ENCODE peak calls at places on chromosomes 1 and 21, in six cellular contexts. W is neural progenitor cell, P is PC-3, Q is SK-N-SH, M is GM23248, D is HCT116. Y is an unnamed sample. For H3K27me3, the result is how much of the 10 kb centered on the place peaks cover.

GRCh38 chr1:231861541-231862481 is 235.2 kb downstream of the DISC1 start:
- DNase-seq in W (no peak), P (no peak), Q (no peak), M (peak), D (no peak), Y (no peak)

GRCh38 chr1:240701412-240701811 is 89.5 kb upstream of the GREM2 start:
- DNase-seq in W (no peak), P (peak), Q (no peak), M (peak), D (no peak), Y (no peak)

GRCh38 chr21:32915099-32915498 is 110.6 kb upstream of the OLIG2 start:
- DNase-seq in W (no peak), P (no peak), Q (no peak), M (no peak), D (no peak), Y (no peak)

GRCh38 chr1:229645296-229646050 is 19.4 kb downstream of the URB2 start:
- DNase-seq in W (no peak), P (no peak), Q (no peak), M (no peak), D (no peak), Y (no peak)

GRCh38 chr1:155911156-155912055 is at the start of gene RIT1:
- DNase-seq in W (peak), P (peak), Q (peak), M (peak), D (no peak), Y (peak)

GRCh38 chr1:32398401-32398800 is 4.2 kb upstream of the BSDC1 start:
- DNase-seq in W (no peak), P (no peak), Q (no peak), M (peak), D (no peak), Y (no peak)

GRCh38 chr1:158176399-158176798 is 4.3 kb upstream of the CD1D start:
- DNase-seq in W (no peak), P (no peak), Q (no peak), M (no peak), D (no peak), Y (no peak)

GRCh38 chr1:80656628-80657019 is 1144.1 kb upstream of the ADGRL2 start:
- DNase-seq in W (no peak), P (peak), Q (no peak), M (no peak), D (no peak), Y (no peak)

GRCh38 chr1:152461544-152461943 is 47.5 kb upstream of the CRNN start:
- DNase-seq in W (peak), P (peak), Q (peak), M (peak), D (peak), Y (peak)

GRCh38 chr1:206419250-206419649 is 51.0 kb upstream of the IKBKE start:
- DNase-seq in W (no peak), P (peak), Q (no peak), M (peak), D (no peak), Y (no peak)

GRCh38 chr1:51520700-51521248 is 1.7 kb upstream of the EPS15 start:
- DNase-seq in W (no peak), P (no peak), Q (no peak), M (peak), D (no peak), Y (no peak)

GRCh38 chr1:47507921-47508894 is 70.4 kb downstream of the FOXD2 start:
- DNase-seq in W (peak), P (peak), Q (peak), M (peak), D (no peak), Y (no peak)

GRCh38 chr1:212455406-212456165 is 22.9 kb downstream of the NENF start:
- DNase-seq in W (peak), P (peak), Q (peak), M (peak), D (peak), Y (peak)

GRCh38 chr1:37483785-37484184 is 9.4 kb downstream of the ZC3H12A start:
- DNase-seq in W (no peak), P (no peak), Q (no peak), M (no peak), D (no peak), Y (no peak)

GRCh38 chr1:36285450-36286101 is 20.6 kb upstream of the SH3D21 start:
- DNase-seq in W (peak), P (peak), Q (peak), M (peak), D (peak), Y (peak)

GRCh38 chr1:62643283-62643682 is 44.9 kb downstream of the DOCK7 start:
- DNase-seq in W (no peak), P (no peak), Q (no peak), M (peak), D (no peak), Y (no peak)

GRCh38 chr1:58968360-58968952 is 184.6 kb upstream of the JUN start:
- DNase-seq in W (no peak), P (no peak), Q (peak), M (peak), D (no peak), Y (peak)

GRCh38 chr1:185402930-185403329 is 85.9 kb upstream of the IVNS1ABP start:
- DNase-seq in W (peak), P (no peak), Q (no peak), M (no peak), D (no peak), Y (no peak)

GRCh38 chr1:58784758-58785423 is 1.0 kb upstream of the JUN start:
- DNase-seq in W (peak), P (peak), Q (peak), M (peak), D (peak), Y (peak)

GRCh38 chr1:247738315-247738714 is at the start of gene OR14K1:
- DNase-seq in W (no peak), P (no peak), Q (no peak), M (no peak), D (no peak), Y (no peak)

GRCh38 chr1:17438176-17438976 is 1.1 kb downstream of the RCC2 start:
- DNase-seq in W (peak), P (peak), Q (peak), M (peak), D (no peak), Y (peak)

GRCh38 chr1:208631516-208631915 is 387.3 kb upstream of the PLXNA2 start:
- DNase-seq in W (peak), P (no peak), Q (no peak), M (no peak), D (no peak), Y (no peak)

GRCh38 chr21:38756746-38757145 is 49.0 kb upstream of the ETS2 start:
- DNase-seq in W (no peak), P (peak), Q (no peak), M (peak), D (no peak), Y (no peak)

GRCh38 chr1:193549067-193549466 is 362.7 kb upstream of the B3GALT2 start:
- DNase-seq in W (no peak), P (no peak), Q (no peak), M (no peak), D (no peak), Y (no peak)

GRCh38 chr1:77476460-77476859 is 194.6 kb downstream of the AK5 start:
- DNase-seq in W (no peak), P (no peak), Q (no peak), M (no peak), D (no peak), Y (no peak)

GRCh38 chr21:22020221-22020620 is 1022.0 kb downstream of the NCAM2 start:
- DNase-seq in W (peak), P (no peak), Q (no peak), M (no peak), D (no peak), Y (no peak)

GRCh38 chr1:3651939-3652537 is at the start of gene TP73:
- DNase-seq in W (peak), P (peak), Q (peak), M (peak), D (peak), Y (peak)

GRCh38 chr1:3649342-3650247 is at the start of gene WRAP73:
- DNase-seq in W (peak), P (peak), Q (peak), M (peak), D (peak), Y (peak)

GRCh38 chr1:3652538-3653285 is 396 bp downstream of the TP73 start:
- DNase-seq in W (peak), P (no peak), Q (peak), M (no peak), D (peak), Y (no peak)

GRCh38 chr1:3651011-3651938 is 1.0 kb upstream of the TP73 start:
- DNase-seq in W (peak), P (no peak), Q (no peak), M (peak), D (no peak), Y (no peak)

GRCh38 chr1:3650248-3651010 is 526 bp upstream of the WRAP73 start:
- DNase-seq in W (no peak), P (no peak), Q (no peak), M (no peak), D (no peak), Y (no peak)
- H3K27me3 ChIP-seq in W (half or more), P (under half), Q (under half), M (under half), D (under half), Y (under half)

GRCh38 chr1:108830119-108831008 is 26.5 kb downstream of the AKNAD1 start:
- DNase-seq in W (no peak), P (peak), Q (peak), M (peak), D (peak), Y (no peak)

GRCh38 chr1:108831225-108831624 is 25.7 kb downstream of the AKNAD1 start:
- DNase-seq in W (no peak), P (peak), Q (no peak), M (peak), D (no peak), Y (no peak)

GRCh38 chr1:108826081-108826635 is 30.7 kb downstream of the AKNAD1 start:
- DNase-seq in W (no peak), P (no peak), Q (no peak), M (peak), D (no peak), Y (no peak)

GRCh38 chr1:108829498-108829916 is 27.4 kb downstream of the AKNAD1 start:
- DNase-seq in W (no peak), P (peak), Q (no peak), M (peak), D (no peak), Y (no peak)

GRCh38 chr1:108828074-108828961 is 28.6 kb downstream of the AKNAD1 start:
- DNase-seq in W (peak), P (peak), Q (peak), M (peak), D (peak), Y (peak)
- TF ChIP-seq EZH2phosphoT487 in W (no peak), P (no peak), Q (no peak), M (peak), D (no peak), Y (no peak)

GRCh38 chr1:3963554-3963953 is 63.5 kb upstream of the C1orf174 start:
- DNase-seq in W (no peak), P (no peak), Q (no peak), M (no peak), D (no peak), Y (no peak)

GRCh38 chr1:3956527-3957170 is 56.6 kb upstream of the C1orf174 start:
- DNase-seq in W (no peak), P (peak), Q (no peak), M (no peak), D (no peak), Y (no peak)

GRCh38 chr1:3955196-3955772 is 55.2 kb upstream of the C1orf174 start:
- DNase-seq in W (no peak), P (no peak), Q (no peak), M (no peak), D (no peak), Y (no peak)

GRCh38 chr1:3954391-3955160 is 54.5 kb upstream of the C1orf174 start:
- DNase-seq in W (peak), P (no peak), Q (no peak), M (no peak), D (no peak), Y (no peak)

GRCh38 chr1:3959361-3959760 is 59.3 kb upstream of the C1orf174 start:
- DNase-seq in W (peak), P (no peak), Q (no peak), M (no peak), D (no peak), Y (no peak)
- H3K9ac ChIP-seq in W (no peak), P (no peak), Q (no peak), M (no peak), D (no peak), Y (no peak)

DNA sequence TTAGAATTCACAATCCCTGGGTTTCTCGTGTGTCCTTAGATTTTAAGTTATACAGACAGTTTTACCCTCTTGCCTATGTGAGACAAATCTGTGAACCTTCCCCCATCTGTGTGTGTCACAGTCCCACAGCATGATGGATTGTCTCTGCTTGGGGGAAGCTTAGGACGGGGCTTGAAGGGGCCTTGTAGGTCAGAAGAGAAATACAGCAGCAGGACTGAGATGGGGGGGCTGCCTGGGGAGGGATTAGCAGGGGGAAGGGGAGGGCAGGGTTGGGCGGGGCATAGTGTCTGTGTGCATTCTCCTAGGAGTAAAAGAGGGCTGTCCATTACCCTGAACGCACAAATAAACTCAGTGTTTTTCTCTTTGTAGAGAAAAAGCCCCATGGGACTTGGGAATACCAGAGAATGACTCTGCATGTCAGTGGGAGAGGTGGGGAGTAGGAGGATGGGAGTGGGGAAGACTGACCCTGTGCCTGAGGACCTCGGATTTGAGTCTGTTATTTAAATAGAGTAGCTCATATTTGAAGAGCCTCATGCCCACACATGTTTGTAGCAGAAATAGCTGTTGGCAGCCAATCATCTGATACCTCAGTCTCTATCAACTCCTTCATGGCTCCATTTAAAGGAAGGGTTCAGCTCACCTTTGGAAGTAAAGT is 16.4 kb downstream of the RNF220 start:
- DNase-seq in W (peak), P (no peak), Q (no peak), M (no peak), D (no peak), Y (no peak)
- H3K27me3 ChIP-seq in W (half or more), P (under half), Q (half or more), M (half or more), D (under half), Y (under half)

DNA sequence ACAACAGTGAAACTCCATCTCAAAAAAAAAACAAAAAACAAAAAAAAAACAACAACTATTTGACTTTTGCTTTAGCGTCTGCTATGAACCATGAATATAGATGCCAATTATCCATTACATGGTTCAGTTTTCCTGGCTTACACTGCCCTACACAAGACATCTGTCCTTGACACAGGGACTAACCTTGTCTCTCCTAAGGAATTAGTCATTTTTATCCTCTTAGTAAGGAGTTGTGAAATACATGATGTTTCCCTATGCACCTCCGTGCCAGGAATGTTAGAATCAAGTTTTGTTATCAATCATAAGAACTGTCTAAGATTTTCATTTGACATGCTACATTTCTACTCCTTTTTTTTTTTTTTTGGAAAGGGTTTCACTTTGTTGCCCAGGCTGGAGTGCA is 241.8 kb downstream of the KIF26B start:
- DNase-seq in W (no peak), P (no peak), Q (no peak), M (peak), D (no peak), Y (no peak)
- TF ChIP-seq EZH2phosphoT487 in W (no peak), P (no peak), Q (no peak), M (no peak), D (no peak), Y (no peak)

GRCh38 chr1:85708826-85709222 is 591 bp upstream of the ZNHIT6 start:
- DNase-seq in W (no peak), P (no peak), Q (no peak), M (no peak), D (no peak), Y (no peak)
- H3K9ac ChIP-seq in W (no peak), P (peak), Q (peak), M (peak), D (peak), Y (peak)

GRCh38 chr21:44399955-44400790 is 46.8 kb downstream of the TRPM2 start:
- DNase-seq in W (no peak), P (no peak), Q (peak), M (no peak), D (no peak), Y (no peak)

GRCh38 chr21:44399151-44399954 is 45.9 kb downstream of the TRPM2 start:
- DNase-seq in W (no peak), P (no peak), Q (peak), M (no peak), D (no peak), Y (no peak)

GRCh38 chr21:44400791-44401385 is 47.5 kb downstream of the TRPM2 start:
- DNase-seq in W (no peak), P (no peak), Q (no peak), M (no peak), D (no peak), Y (no peak)

GRCh38 chr21:44397431-44398031 is 44.1 kb downstream of the TRPM2 start:
- DNase-seq in W (no peak), P (no peak), Q (peak), M (no peak), D (no peak), Y (no peak)

DNA sequence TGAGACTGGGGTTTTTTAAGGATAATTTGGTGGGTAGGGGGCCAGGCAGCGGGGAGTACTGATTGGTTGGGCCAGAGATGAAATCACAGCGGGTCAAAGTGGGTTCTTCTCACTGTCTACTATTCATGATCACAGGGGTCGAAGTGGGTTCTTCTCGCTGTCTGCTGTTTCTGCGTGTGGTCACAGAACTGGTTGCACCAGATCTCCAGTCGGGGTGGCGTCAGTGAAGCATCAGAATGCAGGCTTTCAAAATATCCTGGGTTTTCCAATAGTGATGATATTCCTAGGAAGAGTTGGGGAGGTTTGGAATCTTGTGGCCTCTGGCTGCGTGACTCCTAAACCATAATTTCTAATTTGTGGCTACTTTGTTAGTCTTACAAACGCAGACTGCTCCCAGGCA is 45.1 kb downstream of the TRPM2 start:
- DNase-seq in W (no peak), P (peak), Q (peak), M (no peak), D (no peak), Y (no peak)
- H3K27me3 ChIP-seq in W (under half), P (under half), Q (under half), M (under half), D (under half), Y (half or more)

DNA sequence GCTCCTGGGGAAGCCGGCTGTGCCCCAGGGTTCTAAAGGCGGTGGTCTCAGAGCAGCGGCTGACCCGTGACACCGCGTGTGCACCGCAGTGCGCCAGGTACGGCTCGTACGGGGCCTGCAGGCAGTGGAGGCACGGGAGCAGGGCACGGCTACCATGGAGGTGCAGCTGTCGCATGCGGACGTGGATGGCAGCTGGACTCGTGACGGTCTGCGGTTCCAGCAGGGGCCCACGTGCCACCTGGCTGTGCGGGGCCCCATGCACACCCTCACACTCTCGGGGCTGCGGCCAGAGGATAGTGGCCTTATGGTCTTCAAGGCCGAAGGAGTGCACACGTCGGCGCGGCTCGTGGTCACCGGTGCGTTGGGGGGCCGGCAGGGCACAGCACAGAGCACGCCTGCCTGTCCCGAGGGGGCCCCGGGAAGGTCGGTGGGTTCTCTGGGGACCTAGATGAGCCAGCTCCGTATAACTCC is 68.6 kb downstream of the OBSCN start:
- DNase-seq in W (no peak), P (no peak), Q (no peak), M (peak), D (no peak), Y (no peak)
- TF ChIP-seq EZH2phosphoT487 in W (no peak), P (no peak), Q (no peak), M (no peak), D (no peak), Y (no peak)

DNA sequence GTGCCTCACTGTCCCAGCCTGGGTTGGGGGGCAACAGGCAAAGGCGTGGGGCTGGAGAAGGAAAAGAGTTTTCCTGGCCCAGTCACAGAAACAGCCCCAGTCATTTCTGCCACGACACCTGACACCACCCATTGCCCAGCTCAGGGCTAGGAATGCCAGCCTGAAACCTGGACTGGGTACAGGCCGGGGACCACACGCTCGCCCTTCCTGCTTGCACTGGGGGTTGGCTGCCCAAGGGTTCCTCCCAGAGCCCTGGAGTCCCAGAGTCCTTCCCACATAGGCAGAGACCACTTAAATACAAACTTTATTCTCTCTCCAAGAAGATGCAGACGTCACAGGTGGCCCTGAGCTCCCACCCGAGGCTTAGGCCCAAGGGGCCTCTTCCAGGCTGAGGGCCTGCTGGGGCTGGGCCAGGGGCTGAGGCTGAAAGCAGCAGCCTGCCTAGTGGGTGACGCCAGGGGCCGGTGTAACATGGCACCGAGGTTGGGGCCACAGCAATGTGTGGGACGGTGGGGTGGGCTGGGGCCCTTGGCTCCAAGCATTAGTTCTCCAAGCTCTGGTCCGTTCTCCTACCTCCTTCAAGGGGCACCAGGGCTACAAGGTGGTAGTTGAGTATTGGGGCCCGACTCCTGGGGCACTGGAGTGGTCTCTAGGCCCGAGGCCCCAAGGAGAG is 1.6 kb downstream of the TMEM52 start:
- DNase-seq in W (no peak), P (no peak), Q (no peak), M (no peak), D (no peak), Y (no peak)
- H3K9ac ChIP-seq in W (no peak), P (no peak), Q (no peak), M (no peak), D (peak), Y (no peak)

Y was measured in MM.1S.